ENCODE peak calls at places on chromosomes 11 and 22, in five cellular contexts. J, E, I, S and N are unnamed samples.

GRCh38 chr11:8298801-8299786 is 35.4 kb upstream of the LMO1 start:
- DNase-seq in J (no peak), E (no peak), I (no peak), S (peak; percentile 51), N (no peak)

GRCh38 chr22:38316340-38317236 is 645 bp downstream of the CSNK1E start:
- DNase-seq in J (peak; percentile 78), E (peak; percentile 58), I (no peak), S (peak; percentile 90), N (no peak)

GRCh38 chr22:50267591-50268390 is 2.4 kb downstream of the MAPK11 start:
- DNase-seq in J (peak; percentile 59), E (peak; percentile 43), I (no peak), S (peak; percentile 77), N (no peak)

GRCh38 chr11:58731819-58732218 is at the start of gene GLYAT:
- DNase-seq in J (no peak), E (no peak), I (no peak), S (no peak), N (no peak)

GRCh38 chr11:61602775-61603569 is 22.1 kb upstream of the SYT7 start:
- DNase-seq in J (peak; percentile 53), E (peak; percentile 98), I (no peak), S (peak; percentile 81), N (peak; percentile 56)

GRCh38 chr11:61696602-61697001 is 16.4 kb downstream of the DAGLA start:
- DNase-seq in J (no peak), E (no peak), I (no peak), S (no peak), N (no peak)

GRCh38 chr11:316031-316701 is 2.3 kb downstream of the IFITM1 start:
- DNase-seq in J (peak; percentile 57), E (no peak), I (no peak), S (peak; percentile 67), N (no peak)

GRCh38 chr11:19714093-19714386 is 1.4 kb downstream of the NAV2 start:
- DNase-seq in J (no peak), E (no peak), I (peak; percentile 28), S (peak; percentile 74), N (no peak)

GRCh38 chr11:48018561-48019229 is 38.3 kb downstream of the PTPRJ start:
- DNase-seq in J (no peak), E (no peak), I (no peak), S (no peak), N (no peak)

GRCh38 chr11:78417175-78417887 is at the start of gene GAB2:
- DNase-seq in J (peak; percentile 40), E (no peak), I (no peak), S (peak; percentile 75), N (no peak)

DNA sequence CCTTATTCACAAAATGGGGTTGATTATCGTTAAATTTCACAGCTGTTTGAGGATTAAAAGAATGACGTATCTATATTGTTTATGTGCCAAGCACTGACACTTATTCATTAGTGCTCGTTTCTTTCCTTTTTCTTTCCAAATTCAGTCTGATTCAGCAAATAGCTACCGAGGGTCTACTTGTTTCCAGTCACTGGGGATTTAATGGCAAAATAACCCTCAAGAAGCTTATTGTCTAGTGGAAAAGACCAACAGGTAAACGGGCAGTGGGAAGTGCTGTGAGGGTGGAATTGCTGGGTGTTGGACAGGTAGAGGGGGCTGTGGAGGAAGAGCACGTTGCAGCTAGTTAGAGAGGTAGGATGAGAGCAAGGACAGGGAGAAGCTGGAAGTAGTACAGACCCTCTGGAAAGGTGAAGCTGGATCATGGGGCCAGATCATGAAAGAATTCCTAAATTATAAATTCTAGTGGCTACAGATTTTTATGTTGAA is 48.3 kb upstream of the BIRC3 start:
- DNase-seq in J (no peak), E (no peak), I (no peak), S (no peak), N (no peak)
- H3K4me3 ChIP-seq in J (peak overlapping the region; percentile 54), E (peak overlapping the region; percentile 34), I (peak overlapping the region; percentile 57), S (peak overlapping the region; percentile 66), N (peak overlapping the region; percentile 49)

DNA sequence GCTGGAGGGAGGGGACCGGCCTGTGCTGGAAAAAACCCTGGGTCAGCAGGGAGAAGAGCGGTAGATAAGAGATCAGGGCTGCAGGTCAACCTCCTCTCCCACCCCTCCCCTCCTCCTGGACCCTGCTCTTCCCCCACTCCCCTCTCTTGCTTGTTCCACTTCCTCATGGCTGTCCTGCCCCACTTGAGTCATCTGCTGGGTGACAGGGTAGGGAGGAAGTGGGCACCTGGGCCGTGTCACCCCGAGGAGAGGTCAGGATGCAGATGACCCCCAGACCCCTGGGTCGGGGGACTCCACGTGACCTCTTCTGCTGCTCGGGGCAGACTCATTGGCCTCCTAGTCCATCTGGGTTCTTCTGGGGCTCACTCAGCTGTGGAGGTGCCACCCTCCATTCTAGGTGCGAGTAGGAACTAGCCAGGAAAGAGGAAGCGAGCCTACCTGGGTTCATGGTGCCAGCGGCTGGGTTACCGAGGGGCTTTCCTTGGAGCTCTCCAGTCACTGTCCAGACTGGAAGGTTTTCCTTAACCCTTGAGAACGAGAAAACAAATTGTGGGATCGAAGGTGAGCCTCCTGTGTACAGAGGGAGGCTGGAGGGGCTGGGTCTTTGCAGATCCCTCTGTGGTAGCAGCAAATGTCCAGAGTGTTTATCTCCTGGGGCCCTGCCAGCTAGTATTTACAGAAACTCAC is 6.5 kb downstream of the APOL2 start:
- DNase-seq in J (no peak), E (no peak), I (no peak), S (no peak), N (no peak)
- TF ChIP-seq CTCF in J (no peak), E (no peak), I (no peak), S (no peak), N (no peak)

DNA sequence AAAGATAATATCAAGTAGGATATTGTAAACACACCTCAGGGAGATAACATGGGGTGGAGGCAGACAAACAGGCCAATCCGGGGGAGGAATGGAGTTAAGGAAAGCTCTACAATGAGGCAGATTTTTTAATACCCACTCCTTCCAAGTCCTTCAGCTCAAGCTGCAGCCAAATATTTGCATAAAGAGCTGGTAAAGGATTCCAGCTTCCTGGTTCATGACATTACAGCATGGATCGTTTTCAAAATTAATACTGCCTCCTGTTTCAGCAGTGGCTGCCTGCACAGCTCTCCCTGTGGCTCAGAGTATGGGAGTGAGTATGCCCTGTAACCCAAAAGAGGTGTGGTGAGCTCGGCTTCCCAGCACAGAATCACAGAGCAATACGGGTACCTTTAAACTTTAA is 5.1 kb downstream of the POU2AF3 start:
- DNase-seq in J (no peak), E (peak; percentile 53), I (no peak), S (no peak), N (no peak)
- H3K4me3 ChIP-seq in J (no peak overlapping the region), E (no peak overlapping the region), I (no peak overlapping the region), S (no peak overlapping the region), N (no peak overlapping the region)

DNA sequence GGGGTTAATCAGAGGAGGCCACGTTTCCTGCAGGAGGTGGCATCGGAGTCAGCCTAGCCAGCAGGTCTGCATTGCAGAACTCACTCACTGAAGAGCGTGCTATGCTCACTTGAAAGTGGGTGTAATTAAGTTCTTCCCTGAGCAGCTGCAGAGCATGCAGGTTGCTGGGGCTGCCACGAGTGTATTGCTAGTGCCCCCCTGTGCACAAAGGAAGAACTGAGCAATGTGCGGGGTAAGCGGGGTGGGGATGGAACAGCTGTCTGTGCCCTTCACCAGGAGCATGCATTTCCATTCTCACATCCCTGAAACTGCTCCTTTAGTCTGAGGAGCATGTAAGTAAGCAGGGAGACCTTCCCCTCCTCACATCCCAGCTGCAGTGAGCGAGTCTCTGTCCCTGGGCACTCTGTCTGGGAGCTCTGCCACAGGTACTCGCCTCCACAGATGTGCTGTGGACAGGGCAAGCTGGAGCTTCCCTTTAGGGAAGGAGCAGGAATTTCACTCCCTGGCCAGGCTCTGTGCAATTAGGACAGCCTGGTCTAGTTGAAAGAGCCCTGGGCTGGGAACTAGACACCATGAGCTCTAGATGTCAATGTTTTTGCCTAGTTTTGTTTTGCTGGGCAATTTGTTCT is 1031.8 kb downstream of the NTM start:
- DNase-seq in J (peak; percentile 25), E (peak; percentile 42), I (peak; percentile 33), S (no peak), N (no peak)
- TF ChIP-seq CTCF in J (peak; percentile 41), E (peak; percentile 54), I (peak; percentile 19), S (no peak), N (peak; percentile 39)

GRCh38 chr11:102305352-102306047 is 11.8 kb upstream of the BIRC3 start:
- DNase-seq in J (no peak), E (no peak), I (no peak), S (no peak), N (no peak)
- H3K4me3 ChIP-seq in J (no peak overlapping the region), E (no peak overlapping the region), I (no peak overlapping the region), S (no peak overlapping the region), N (no peak overlapping the region)

GRCh38 chr22:29890760-29891159 is 7.8 kb downstream of the MTMR3 start:
- DNase-seq in J (no peak), E (no peak), I (no peak), S (no peak), N (no peak)
- TF ChIP-seq CTCF in J (no peak), E (no peak), I (no peak), S (no peak), N (no peak)

GRCh38 chr11:6258141-6258540 is 1.5 kb upstream of the CCKBR start:
- DNase-seq in J (no peak), E (no peak), I (no peak), S (no peak), N (no peak)

GRCh38 chr11:6263664-6264063 is 4.0 kb downstream of the CCKBR start:
- DNase-seq in J (no peak), E (no peak), I (no peak), S (no peak), N (no peak)

GRCh38 chr11:6258571-6258998 is 1.1 kb upstream of the CCKBR start:
- DNase-seq in J (no peak), E (no peak), I (no peak), S (no peak), N (no peak)

GRCh38 chr11:6259638-6260019 is at the start of gene CCKBR:
- DNase-seq in J (no peak), E (no peak), I (no peak), S (no peak), N (no peak)

GRCh38 chr11:6260207-6260726 is 629 bp downstream of the CCKBR start:
- DNase-seq in J (no peak), E (no peak), I (no peak), S (no peak), N (no peak)
- H3K4me3 ChIP-seq in J (no peak overlapping the region), E (no peak overlapping the region), I (no peak overlapping the region), S (no peak overlapping the region), N (no peak overlapping the region)

DNA sequence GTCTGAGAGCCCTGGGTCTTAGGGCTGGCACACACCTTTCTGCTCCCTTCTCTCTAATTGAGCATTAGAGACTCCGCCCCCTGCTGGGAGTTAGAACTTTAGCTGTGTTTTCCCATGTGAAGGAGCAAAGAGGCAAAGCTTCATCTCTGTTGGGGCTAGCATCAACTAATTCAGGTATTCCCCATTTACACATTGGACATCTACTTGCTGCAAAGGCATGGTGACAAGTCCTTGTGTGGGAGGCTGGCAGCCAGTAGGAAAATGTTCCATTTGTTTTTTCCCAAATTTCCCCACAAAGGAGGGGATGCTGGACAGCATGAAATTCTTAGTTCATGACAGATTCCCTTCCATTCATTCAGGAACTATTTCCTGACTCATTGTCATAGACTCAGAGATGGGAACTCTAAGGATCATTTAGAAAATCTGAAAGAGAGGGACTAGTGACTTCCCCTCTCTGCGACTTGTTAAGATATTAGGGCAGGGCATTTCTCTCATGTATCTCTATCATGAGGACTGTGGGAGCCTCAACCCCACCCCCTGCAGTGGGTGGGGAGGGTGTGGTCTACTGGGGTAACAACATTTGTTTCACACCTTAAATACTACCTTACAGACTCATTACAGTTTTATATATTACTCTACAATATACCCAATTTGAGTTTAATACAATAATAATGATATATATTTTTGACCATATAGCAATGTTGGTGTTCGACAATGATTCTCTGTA is 3.7 kb downstream of the CD44 start:
- DNase-seq in J (no peak), E (peak; percentile 68), I (no peak), S (no peak), N (no peak)
- TF ChIP-seq CTCF in J (no peak), E (no peak), I (no peak), S (no peak), N (no peak)